ENCODE peak calls at places on chromosomes 12 and 14, in four cellular contexts. S is activated CD4-positive, alpha-beta T cell treated with anti-CD3 and anti-CD28 coated beads for 24 hours; O is left colon; E is H7. A is an unnamed sample.
A peak's percentile ranks its signal among the peaks of the same experiment; 100 is the strongest.

GRCh38 chr12:67222302-67222701 is 46.9 kb upstream of the CAND1 start:
- DNase-seq in O (no peak), E (peak; percentile 1), S (no peak), A (peak; percentile 75)

GRCh38 chr14:77076118-77076631 is 21.9 kb upstream of the CIPC start:
- DNase-seq in S (no peak), O (peak; percentile 53), E (peak; percentile 60), A (peak; percentile 84)

GRCh38 chr14:33631021-33631420 is 319.9 kb downstream of the EGLN3 start:
- DNase-seq in O (no peak), E (no peak), S (no peak), A (no peak)

GRCh38 chr14:95516554-95517209 is at the start of gene SYNE3:
- DNase-seq in S (peak; percentile 47), O (peak; percentile 71), E (peak; percentile 92), A (peak; percentile 71)

GRCh38 chr14:70655110-70655826 is 13.6 kb downstream of the TTC9 start:
- DNase-seq in E (peak; percentile 76), O (peak; percentile 42), S (peak; percentile 40), A (peak; percentile 68)

GRCh38 chr12:91381309-91381804 is 198.7 kb upstream of the DCN start:
- DNase-seq in E (peak; percentile 58), S (no peak), O (peak; percentile 30), A (peak; percentile 94)

GRCh38 chr14:101501858-101502615 is 59.3 kb upstream of the DIO3 start:
- DNase-seq in S (no peak), O (peak; percentile 19), E (peak; percentile 35), A (peak; percentile 22)

GRCh38 chr12:4562034-4562657 is at the start of gene DYRK4:
- DNase-seq in O (peak; percentile 90), S (no peak), E (peak; percentile 95), A (peak; percentile 99)

GRCh38 chr14:63203618-63204406 is 431 bp upstream of the RHOJ start:
- DNase-seq in E (peak; percentile 12), S (no peak), O (peak; percentile 62), A (peak; percentile 87)

GRCh38 chr14:65356327-65356836 is 56.1 kb upstream of the FUT8 start:
- DNase-seq in S (peak; percentile 14), O (peak; percentile 46), E (peak; percentile 35), A (peak; percentile 72)

GRCh38 chr12:62933871-62934798 is 815 bp downstream of the PPM1H start:
- DNase-seq in O (peak; percentile 30), E (peak; percentile 76), S (no peak), A (peak; percentile 92)

A was measured in endodermal cell.